ENCODE peak calls at places on chromosomes 2 and 18, in six cellular contexts. F is fibroblast of lung; G is Peyer's patch; V is AG04450; K is NCI-H187; Y is stimulated activated CD8-positive, alpha-beta memory T cell treated with anti-CD3 and anti-CD28 coated beads, Interleukin-15, amount 100 ng/mL, for 4 hours. E is an unnamed sample.

GRCh38 chr2:68163641-68164040 is 6.0 kb downstream of the PNO1 start:
- DNase-seq in F (no peak), G (no peak), V (no peak), K (no peak), Y (no peak), E (no peak)

GRCh38 chr2:179860255-179861026 is 971 bp downstream of the ZNF385B start:
- DNase-seq in F (no peak), G (no peak), V (no peak), K (no peak), Y (no peak), E (no peak)

GRCh38 chr2:18949871-18950597 is 360.7 kb upstream of the NT5C1B start:
- DNase-seq in F (peak; percentile 86), G (no peak), V (peak; percentile 67), K (no peak), Y (no peak), E (no peak)

GRCh38 chr2:18647731-18648130 is 58.4 kb upstream of the NT5C1B start:
- DNase-seq in F (no peak), G (no peak), V (no peak), K (no peak), Y (no peak), E (no peak)

GRCh38 chr2:3332133-3332532 is 45.5 kb downstream of the EIPR1 start:
- DNase-seq in F (no peak), G (no peak), V (no peak), K (no peak), Y (no peak), E (no peak)

GRCh38 chr2:28363676-28364075 is 29.0 kb upstream of the FOSL2 start:
- DNase-seq in F (no peak), G (no peak), V (no peak), K (no peak), Y (no peak), E (no peak)

GRCh38 chr2:177117755-177118154 is 94.8 kb upstream of the HNRNPA3 start:
- DNase-seq in F (no peak), G (no peak), V (no peak), K (no peak), Y (no peak), E (no peak)

GRCh38 chr2:138964413-138964812 is 184.2 kb upstream of the NXPH2 start:
- DNase-seq in F (peak; percentile 31), G (no peak), V (no peak), K (no peak), Y (no peak), E (no peak)

GRCh38 chr2:26170795-26171194 is 2.1 kb upstream of the GAREM2 start:
- DNase-seq in F (no peak), G (peak; percentile 49), V (no peak), K (no peak), Y (no peak), E (no peak)

GRCh38 chr18:50397023-50397422 is 22.2 kb downstream of the SKA1 start:
- DNase-seq in F (no peak), G (no peak), V (no peak), K (no peak), Y (no peak), E (no peak)

GRCh38 chr2:212109217-212109616 is 429.4 kb downstream of the ERBB4 start:
- DNase-seq in F (no peak), G (no peak), V (no peak), K (peak; percentile 3), Y (no peak), E (no peak)

GRCh38 chr2:199458806-199459285 is 1.1 kb upstream of the SATB2 start:
- DNase-seq in F (no peak), G (no peak), V (no peak), K (no peak), Y (no peak), E (no peak)

GRCh38 chr2:19070866-19071265 is 287.6 kb downstream of the OSR1 start:
- DNase-seq in F (peak; percentile 58), G (no peak), V (no peak), K (no peak), Y (no peak), E (no peak)

GRCh38 chr2:111201214-111201613 is 80.5 kb downstream of the BCL2L11 start:
- DNase-seq in F (no peak), G (no peak), V (no peak), K (no peak), Y (no peak), E (no peak)

GRCh38 chr18:9796933-9797549 is 88.7 kb upstream of the TXNDC2 start:
- DNase-seq in F (no peak), G (no peak), V (no peak), K (peak; percentile 19), Y (no peak), E (no peak)

GRCh38 chr2:217218269-217219140 is 358.6 kb upstream of the TNP1 start:
- DNase-seq in F (peak; percentile 94), G (no peak), V (no peak), K (no peak), Y (no peak), E (no peak)

GRCh38 chr2:236712304-236712703 is 142.7 kb downstream of the ACKR3 start:
- DNase-seq in F (peak; percentile 80), G (no peak), V (no peak), K (no peak), Y (no peak), E (no peak)

GRCh38 chr2:163633296-163633695 is 102.5 kb downstream of the FIGN start:
- DNase-seq in F (no peak), G (no peak), V (no peak), K (no peak), Y (no peak), E (no peak)

GRCh38 chr2:145068509-145068908 is 548.6 kb upstream of the ZEB2 start:
- DNase-seq in F (no peak), G (no peak), V (no peak), K (no peak), Y (no peak), E (no peak)

GRCh38 chr18:25805323-25805722 is 285.1 kb downstream of the SS18 start:
- DNase-seq in F (peak; percentile 77), G (no peak), V (peak; percentile 65), K (no peak), Y (no peak), E (no peak)

GRCh38 chr2:46684661-46685060 is 205.3 kb downstream of the TMEM247 start:
- DNase-seq in F (no peak), G (no peak), V (no peak), K (no peak), Y (no peak), E (no peak)

GRCh38 chr2:98436734-98437133 is 7.9 kb upstream of the INPP4A start:
- DNase-seq in F (no peak), G (no peak), V (no peak), K (no peak), Y (no peak), E (no peak)

GRCh38 chr2:239379641-239380170 is 21.1 kb downstream of the HDAC4 start:
- DNase-seq in F (no peak), G (peak; percentile 42), V (no peak), K (no peak), Y (no peak), E (peak; percentile 43)

GRCh38 chr2:151049746-151050145 is 211.9 kb downstream of the RBM43 start:
- DNase-seq in F (peak; percentile 84), G (no peak), V (no peak), K (no peak), Y (no peak), E (no peak)

GRCh38 chr18:69400976-69401474 is 337 bp downstream of the DOK6 start:
- DNase-seq in F (peak; percentile 44), G (no peak), V (no peak), K (no peak), Y (no peak), E (no peak)

GRCh38 chr2:76197842-76198448 is 487.2 kb upstream of the GCFC2 start:
- DNase-seq in F (peak; percentile 37), G (no peak), V (peak; percentile 44), K (peak; percentile 2), Y (no peak), E (no peak)

GRCh38 chr18:25056456-25056855 is 295.5 kb downstream of the ZNF521 start:
- DNase-seq in F (no peak), G (no peak), V (no peak), K (no peak), Y (no peak), E (no peak)

GRCh38 chr2:26008851-26009566 is 24.9 kb upstream of the RAB10 start:
- DNase-seq in F (peak; percentile 49), G (peak; percentile 52), V (peak; percentile 30), K (no peak), Y (no peak), E (peak; percentile 97)

GRCh38 chr2:162063899-162064298 is 10.1 kb downstream of the DPP4 start:
- DNase-seq in F (no peak), G (no peak), V (no peak), K (no peak), Y (no peak), E (no peak)

GRCh38 chr2:17878222-17879136 is at the start of gene KCNS3:
- DNase-seq in F (peak; percentile 21), G (peak; percentile 72), V (no peak), K (peak; percentile 3), Y (no peak), E (no peak)

GRCh38 chr18:10353791-10354190 is 100.6 kb upstream of the APCDD1 start:
- DNase-seq in F (peak; percentile 94), G (no peak), V (peak; percentile 55), K (no peak), Y (no peak), E (no peak)

GRCh38 chr2:23756593-23757292 is 170.2 kb downstream of the ATAD2B start:
- DNase-seq in F (no peak), G (no peak), V (no peak), K (no peak), Y (no peak), E (no peak)

E was measured in CD14-positive monocyte.